ENCODE peak calls at places on chromosomes 7 and 10, in four cellular contexts. V is adrenal gland, F is HCT116, C is GM23338. Y is an unnamed sample. For H3K4me1, the result is how much of the 10 kb centered on the place peaks cover.

GRCh38 chr10:21399392-21400015 is 126.0 kb downstream of the SKIDA1 start:
- DNase-seq in V (no peak), F (no peak), C (no peak), Y (peak)

GRCh38 chr10:123685260-123685659 is 19.1 kb downstream of the GPR26 start:
- DNase-seq in V (no peak), F (no peak), C (no peak), Y (no peak)

GRCh38 chr10:128055061-128055868 is 71.0 kb downstream of the MKI67 start:
- DNase-seq in V (no peak), F (no peak), C (no peak), Y (no peak)

GRCh38 chr10:21194510-21194993 is 297.4 kb upstream of the NEBL start:
- DNase-seq in V (no peak), F (peak), C (no peak), Y (peak)

GRCh38 chr10:119658274-119658673 is 7.1 kb downstream of the BAG3 start:
- DNase-seq in V (peak), F (peak), C (peak), Y (peak)

GRCh38 chr7:42734568-42734967 is 177.3 kb downstream of the C7orf25 start:
- DNase-seq in V (no peak), F (no peak), C (no peak), Y (no peak)

GRCh38 chr7:23285657-23286646 is 13.2 kb upstream of the MALSU1 start:
- DNase-seq in V (no peak), F (no peak), C (peak), Y (no peak)

GRCh38 chr10:46520381-46520780 is 36.1 kb downstream of the GPRIN2 start:
- DNase-seq in V (peak), F (no peak), C (no peak), Y (no peak)

GRCh38 chr7:15864260-15864991 is 177.9 kb upstream of the MEOX2 start:
- DNase-seq in V (no peak), F (no peak), C (no peak), Y (no peak)

GRCh38 chr10:84191106-84191505 is 3.2 kb upstream of the CDHR1 start:
- DNase-seq in V (no peak), F (no peak), C (no peak), Y (no peak)

GRCh38 chr7:76372984-76373833 is 14.4 kb upstream of the YWHAG start:
- DNase-seq in V (no peak), F (no peak), C (no peak), Y (no peak)

GRCh38 chr10:23813687-23814086 is 374.8 kb downstream of the OTUD1 start:
- DNase-seq in V (no peak), F (no peak), C (no peak), Y (no peak)

GRCh38 chr10:53827261-53827660 is 973.8 kb downstream of the PCDH15 start:
- DNase-seq in V (no peak), F (no peak), C (no peak), Y (no peak)

GRCh38 chr7:130144632-130145171 is 60.5 kb downstream of the TMEM209 start:
- DNase-seq in V (peak), F (peak), C (no peak), Y (peak)

GRCh38 chr7:78301361-78301760 is 502.8 kb downstream of the PHTF2 start:
- DNase-seq in V (no peak), F (no peak), C (no peak), Y (no peak)

GRCh38 chr10:103766751-103767509 is 88.4 kb downstream of the SH3PXD2A start:
- DNase-seq in V (no peak), F (no peak), C (no peak), Y (no peak)

GRCh38 chr10:71999360-72000072 is 35.3 kb downstream of the CHST3 start:
- DNase-seq in V (peak), F (no peak), C (peak), Y (peak)

GRCh38 chr7:139714163-139714901 is 63.5 kb downstream of the HIPK2 start:
- DNase-seq in V (peak), F (no peak), C (no peak), Y (no peak)

GRCh38 chr7:12119638-12120303 is 91.3 kb upstream of the TMEM106B start:
- DNase-seq in V (no peak), F (no peak), C (peak), Y (peak)

GRCh38 chr10:77501152-77501845 is 136.3 kb downstream of the KCNMA1 start:
- DNase-seq in V (peak), F (peak), C (no peak), Y (no peak)
- TF ChIP-seq CTCF in V (no peak), F (no peak), C (no peak), Y (no peak)

DNA sequence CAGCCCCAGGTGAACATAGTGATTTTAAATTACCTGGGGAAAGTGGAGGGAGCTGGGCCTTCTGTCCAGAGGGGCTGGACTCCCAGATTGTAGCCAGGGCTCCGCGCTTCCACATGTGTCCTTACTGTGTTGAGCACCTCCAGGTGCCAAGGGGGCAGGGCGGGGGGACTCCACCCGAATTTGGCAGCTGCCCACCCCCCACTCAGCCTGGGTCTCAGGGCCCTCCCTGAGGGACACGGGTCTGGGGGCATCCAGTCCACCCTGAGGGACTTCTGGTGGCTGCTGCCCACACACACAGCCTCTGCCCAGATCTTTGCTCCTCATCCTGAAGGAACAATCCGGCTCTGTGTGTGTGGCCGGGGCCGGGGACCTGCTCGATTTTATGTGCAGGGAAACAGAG is 28.2 kb upstream of the ADGRA1 start:
- DNase-seq in V (no peak), F (no peak), C (no peak), Y (no peak)
- H3K4me1 ChIP-seq in V (under half), F (under half), C (under half), Y (under half)

GRCh38 chr10:48474764-48475365 is 130.0 kb downstream of the ARHGAP22 start:
- DNase-seq in V (peak), F (no peak), C (no peak), Y (no peak)
- TF ChIP-seq CTCF in V (no peak), F (no peak), C (no peak), Y (no peak)

GRCh38 chr10:26472440-26472778 is 34.3 kb downstream of the APBB1IP start:
- DNase-seq in V (no peak), F (no peak), C (no peak), Y (no peak)
- H3K4me1 ChIP-seq in V (under half), F (under half), C (under half), Y (under half)

GRCh38 chr7:43823941-43824340 is 45.4 kb downstream of the MRPS24 start:
- DNase-seq in V (no peak), F (no peak), C (no peak), Y (no peak)
- TF ChIP-seq CTCF in V (no peak), F (no peak), C (no peak), Y (no peak)

DNA sequence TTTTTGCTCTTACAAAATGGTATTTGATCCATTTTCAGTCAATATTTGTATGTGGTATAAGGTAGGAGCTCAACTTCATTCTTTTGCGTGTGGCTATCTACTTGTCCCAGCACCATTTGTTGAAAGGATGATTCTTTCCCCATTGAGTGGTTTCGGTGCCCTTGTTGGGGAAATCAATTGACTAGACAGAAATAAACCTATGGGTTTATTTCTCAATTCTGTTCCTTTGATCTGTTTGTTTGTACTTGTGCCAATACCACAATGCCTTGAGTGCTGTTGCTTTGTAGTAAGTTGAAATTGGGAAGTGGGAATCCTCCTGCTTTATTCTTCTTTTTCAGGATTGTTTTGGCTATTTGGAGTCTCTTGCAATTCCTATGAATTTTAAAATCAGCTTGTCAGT is 41.0 kb downstream of the SNX10 start:
- DNase-seq in V (no peak), F (no peak), C (no peak), Y (no peak)
- H3K4me1 ChIP-seq in V (under half), F (under half), C (under half), Y (under half)

DNA sequence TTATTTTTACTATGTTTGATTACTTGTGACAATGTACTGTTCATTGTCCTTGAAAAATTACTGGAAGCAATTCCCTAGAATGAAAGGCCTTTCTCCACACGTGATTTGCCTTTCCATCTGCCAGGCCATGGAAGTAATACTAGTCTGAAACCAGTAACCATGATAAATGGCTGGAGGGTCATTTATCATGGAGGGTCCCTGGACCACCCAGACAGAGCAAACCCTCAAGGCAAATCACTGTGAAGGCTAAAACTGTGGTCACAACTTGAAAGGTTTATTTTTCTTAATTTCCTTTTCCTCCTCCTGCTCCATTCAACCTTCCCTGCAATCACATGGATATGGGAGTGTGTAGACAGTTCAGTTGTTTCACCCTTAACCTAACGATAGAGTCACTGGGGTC is 16.4 kb downstream of the BRAF start:
- DNase-seq in V (no peak), F (no peak), C (no peak), Y (no peak)
- TF ChIP-seq CTCF in V (no peak), F (no peak), C (no peak), Y (no peak)

GRCh38 chr10:62048473-62048872 is 147.0 kb downstream of the ARID5B start:
- DNase-seq in V (no peak), F (no peak), C (no peak), Y (no peak)

GRCh38 chr10:62050941-62051433 is 149.5 kb downstream of the ARID5B start:
- DNase-seq in V (peak), F (peak), C (peak), Y (peak)

GRCh38 chr10:62048919-62049636 is 147.6 kb downstream of the ARID5B start:
- DNase-seq in V (peak), F (no peak), C (peak), Y (peak)

GRCh38 chr10:62050627-62050924 is 149.1 kb downstream of the ARID5B start:
- DNase-seq in V (no peak), F (no peak), C (no peak), Y (no peak)

GRCh38 chr10:62049815-62050626 is 148.5 kb downstream of the ARID5B start:
- DNase-seq in V (no peak), F (no peak), C (no peak), Y (no peak)
- H3K4me1 ChIP-seq in V (half or more), F (under half), C (half or more), Y (half or more)

Y was measured in A673.